ENCODE peak calls at places on chromosomes 4 and X, in four cellular contexts. L is CD8-positive, alpha-beta T cell; O is lung; P is left ventricle myocardium inferior. S is an unnamed sample. For H3K4me1, the result is how much of the 10 kb centered on the place peaks cover.

GRCh38 chr4:172096771-172097170 is 283.6 kb downstream of the GALNTL6 start:
- DNase-seq in L (no peak), O (no peak), P (no peak), S (no peak)

GRCh38 chr4:186724861-186725419 is 1.3 kb upstream of the FAT1 start:
- DNase-seq in L (no peak), O (no peak), P (no peak), S (no peak)

GRCh38 chr4:6925357-6925836 is 15.8 kb downstream of the TBC1D14 start:
- DNase-seq in L (no peak), O (no peak), P (no peak), S (no peak)

GRCh38 chrX:75547783-75548182 is 24.9 kb upstream of the ZDHHC15 start:
- DNase-seq in L (no peak), O (peak), P (peak), S (no peak)

GRCh38 chrX:120429776-120430535 is 39.1 kb downstream of the LAMP2 start:
- DNase-seq in L (no peak), O (no peak), P (no peak), S (no peak)

GRCh38 chrX:21657318-21658151 is 595 bp downstream of the KLHL34 start:
- DNase-seq in L (no peak), O (no peak), P (no peak), S (no peak)

GRCh38 chr4:66629927-66630326 is 915.4 kb downstream of the CENPC start:
- DNase-seq in L (no peak), O (no peak), P (no peak), S (no peak)

GRCh38 chr4:115279300-115279699 is 165.9 kb upstream of the NDST4 start:
- DNase-seq in L (no peak), O (no peak), P (no peak), S (no peak)

GRCh38 chr4:131534944-131535640 is 1614.0 kb upstream of the PCDH10 start:
- DNase-seq in L (no peak), O (no peak), P (no peak), S (no peak)

GRCh38 chrX:24851776-24852175 is 158.1 kb downstream of the POLA1 start:
- DNase-seq in L (no peak), O (no peak), P (no peak), S (no peak)

GRCh38 chr4:120156115-120156718 is 89.6 kb upstream of the MAD2L1 start:
- DNase-seq in L (no peak), O (no peak), P (no peak), S (no peak)

GRCh38 chr4:120466429-120466828 is 399.8 kb upstream of the MAD2L1 start:
- DNase-seq in L (no peak), O (no peak), P (no peak), S (no peak)

GRCh38 chr4:126405369-126405982 is 1090.7 kb downstream of the FAT4 start:
- DNase-seq in L (no peak), O (no peak), P (no peak), S (no peak)

GRCh38 chrX:44344194-44344593 is 722 bp upstream of the EFHC2 start:
- DNase-seq in L (peak), O (peak), P (no peak), S (no peak)

GRCh38 chrX:150405576-150405975 is 42.5 kb downstream of the MAMLD1 start:
- DNase-seq in L (no peak), O (no peak), P (no peak), S (no peak)

GRCh38 chrX:24963823-24964222 is 51.9 kb downstream of the ARX start:
- DNase-seq in L (no peak), O (no peak), P (no peak), S (no peak)

GRCh38 chr4:11650801-11651596 is 222.3 kb upstream of the HS3ST1 start:
- DNase-seq in L (no peak), O (no peak), P (no peak), S (no peak)

GRCh38 chr4:94274912-94275311 is 67.2 kb downstream of the SMARCAD1 start:
- DNase-seq in L (no peak), O (no peak), P (no peak), S (no peak)
- H3K27ac ChIP-seq in L (no peak), O (no peak), P (no peak), S (no peak)

GRCh38 chr4:3226467-3226866 is 22.5 kb upstream of the MSANTD1 start:
- DNase-seq in L (no peak), O (no peak), P (no peak), S (no peak)
- H3K4me1 ChIP-seq in L (under half), O (under half), P (under half), S (under half)

DNA sequence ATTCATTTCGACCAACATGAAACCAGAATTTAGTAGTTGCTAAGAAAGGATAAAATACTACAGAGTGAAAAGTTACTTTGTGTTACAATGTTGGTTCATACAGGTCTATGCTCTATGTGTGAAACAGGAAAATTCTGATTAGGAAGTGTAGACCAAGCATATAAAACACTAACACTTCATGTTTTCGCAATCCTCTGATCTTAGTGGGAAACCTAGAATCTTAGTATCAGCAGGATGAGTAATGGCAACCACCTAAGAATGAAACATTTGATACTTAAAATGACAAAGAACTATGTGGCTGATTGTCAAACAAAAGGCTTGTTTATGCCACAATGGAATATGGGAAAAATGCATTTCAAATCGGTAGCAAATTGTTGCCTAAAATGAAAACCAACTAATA is 116.1 kb downstream of the AMMECR1 start:
- DNase-seq in L (no peak), O (no peak), P (no peak), S (no peak)
- H3K27ac ChIP-seq in L (no peak), O (no peak), P (no peak), S (no peak)

GRCh38 chr4:73607375-73608026 is 12.7 kb downstream of the RASSF6 start:
- DNase-seq in L (no peak), O (no peak), P (no peak), S (no peak)

GRCh38 chr4:73606465-73606974 is 13.7 kb downstream of the RASSF6 start:
- DNase-seq in L (no peak), O (no peak), P (no peak), S (no peak)

GRCh38 chr4:73608677-73609594 is 11.3 kb downstream of the RASSF6 start:
- DNase-seq in L (no peak), O (no peak), P (no peak), S (no peak)

GRCh38 chr4:73612032-73612431 is 8.2 kb downstream of the RASSF6 start:
- DNase-seq in L (no peak), O (no peak), P (no peak), S (no peak)

GRCh38 chr4:73609688-73610087 is 10.5 kb downstream of the RASSF6 start:
- DNase-seq in L (no peak), O (no peak), P (no peak), S (no peak)
- H3K4me1 ChIP-seq in L (under half), O (under half), P (under half), S (under half)

S was measured in SJSA1.